ENCODE peak calls at places on chromosomes 2 and 18, in four cellular contexts. G is MM.1S, U is sigmoid colon, I is mesendoderm. D is an unnamed sample.

GRCh38 chr2:25032094-25032493 is 9.8 kb upstream of the EFR3B start:
- DNase-seq in G (no peak), U (no peak), I (no peak), D (no peak)

GRCh38 chr2:230541934-230542380 is 126.0 kb downstream of the SP100 start:
- DNase-seq in G (no peak), U (no peak), I (no peak), D (no peak)

GRCh38 chr2:72027426-72028161 is 120.1 kb downstream of the CYP26B1 start:
- DNase-seq in G (no peak), U (no peak), I (no peak), D (no peak)

GRCh38 chr18:78726326-78727056 is 253.1 kb upstream of the SALL3 start:
- DNase-seq in G (no peak), U (peak; percentile 33), I (no peak), D (no peak)

GRCh38 chr2:121356058-121356640 is 71.1 kb upstream of the TFCP2L1 start:
- DNase-seq in G (peak; percentile 37), U (peak; percentile 55), I (peak; percentile 84), D (no peak)

GRCh38 chr2:234446404-234447076 is 50.3 kb downstream of the ARL4C start:
- DNase-seq in G (no peak), U (peak; percentile 83), I (no peak), D (peak; percentile 87)

GRCh38 chr2:37786854-37787253 is 115.4 kb upstream of the CDC42EP3 start:
- DNase-seq in G (no peak), U (no peak), I (no peak), D (no peak)

GRCh38 chr2:48195168-48195567 is 288.9 kb upstream of the FBXO11 start:
- DNase-seq in G (no peak), U (no peak), I (no peak), D (no peak)

GRCh38 chr18:24584777-24585176 is 124.3 kb downstream of the HRH4 start:
- DNase-seq in G (no peak), U (no peak), I (peak; percentile 34), D (no peak)

GRCh38 chr2:158325031-158325781 is 131.3 kb downstream of the CCDC148 start:
- DNase-seq in G (no peak), U (no peak), I (no peak), D (no peak)

GRCh38 chr2:71779306-71779855 is 326.0 kb downstream of the DYSF start:
- DNase-seq in G (no peak), U (no peak), I (no peak), D (no peak)

GRCh38 chr2:160736629-160737028 is 243.0 kb upstream of the RBMS1 start:
- DNase-seq in G (no peak), U (no peak), I (peak; percentile 56), D (no peak)

GRCh38 chr2:190648289-190649034 is 421 bp upstream of the NAB1 start:
- DNase-seq in G (peak; percentile 67), U (peak; percentile 96), I (peak; percentile 77), D (peak; percentile 92)

GRCh38 chr2:208545398-208546042 is 138.9 kb downstream of the PTH2R start:
- DNase-seq in G (peak; percentile 28), U (no peak), I (no peak), D (no peak)

GRCh38 chr2:194182888-194183287 is 1474.1 kb upstream of the SLC39A10 start:
- DNase-seq in G (no peak), U (no peak), I (peak; percentile 2), D (no peak)

GRCh38 chr18:78722959-78723706 is 256.5 kb upstream of the SALL3 start:
- DNase-seq in G (no peak), U (peak; percentile 18), I (no peak), D (no peak)

GRCh38 chr2:204491528-204491927 is 53.7 kb upstream of the PARD3B start:
- DNase-seq in G (no peak), U (no peak), I (no peak), D (no peak)

GRCh38 chr2:101340141-101340541 is 31.6 kb upstream of the RNF149 start:
- DNase-seq in G (no peak), U (no peak), I (peak; percentile 79), D (no peak)

GRCh38 chr2:161152302-161152701 is 7.9 kb upstream of the TANK start:
- DNase-seq in G (no peak), U (no peak), I (no peak), D (no peak)

GRCh38 chr18:39825485-39825884 is 2129.5 kb upstream of the PIK3C3 start:
- DNase-seq in G (no peak), U (no peak), I (no peak), D (no peak)

GRCh38 chr18:8946046-8946838 is 156.3 kb upstream of the NDUFV2 start:
- DNase-seq in G (no peak), U (no peak), I (no peak), D (no peak)

GRCh38 chr2:201971516-201972228 is 62.0 kb upstream of the FZD7 start:
- DNase-seq in G (no peak), U (peak; percentile 24), I (no peak), D (no peak)

GRCh38 chr18:12060182-12060870 is 33.3 kb upstream of the ANKRD62 start:
- DNase-seq in G (no peak), U (no peak), I (no peak), D (no peak)

GRCh38 chr2:190841707-190842505 is 38.7 kb upstream of the GLS start:
- DNase-seq in G (no peak), U (no peak), I (no peak), D (no peak)

GRCh38 chr18:61738488-61738887 is 154.3 kb downstream of the RNF152 start:
- DNase-seq in G (no peak), U (no peak), I (no peak), D (no peak)

GRCh38 chr18:61738042-61738441 is 154.8 kb downstream of the RNF152 start:
- DNase-seq in G (no peak), U (no peak), I (no peak), D (no peak)

GRCh38 chr18:61741881-61742280 is 150.9 kb downstream of the RNF152 start:
- DNase-seq in G (no peak), U (no peak), I (no peak), D (no peak)

GRCh38 chr18:61743775-61744531 is 148.9 kb downstream of the RNF152 start:
- DNase-seq in G (no peak), U (no peak), I (peak; percentile 81), D (no peak)

DNA sequence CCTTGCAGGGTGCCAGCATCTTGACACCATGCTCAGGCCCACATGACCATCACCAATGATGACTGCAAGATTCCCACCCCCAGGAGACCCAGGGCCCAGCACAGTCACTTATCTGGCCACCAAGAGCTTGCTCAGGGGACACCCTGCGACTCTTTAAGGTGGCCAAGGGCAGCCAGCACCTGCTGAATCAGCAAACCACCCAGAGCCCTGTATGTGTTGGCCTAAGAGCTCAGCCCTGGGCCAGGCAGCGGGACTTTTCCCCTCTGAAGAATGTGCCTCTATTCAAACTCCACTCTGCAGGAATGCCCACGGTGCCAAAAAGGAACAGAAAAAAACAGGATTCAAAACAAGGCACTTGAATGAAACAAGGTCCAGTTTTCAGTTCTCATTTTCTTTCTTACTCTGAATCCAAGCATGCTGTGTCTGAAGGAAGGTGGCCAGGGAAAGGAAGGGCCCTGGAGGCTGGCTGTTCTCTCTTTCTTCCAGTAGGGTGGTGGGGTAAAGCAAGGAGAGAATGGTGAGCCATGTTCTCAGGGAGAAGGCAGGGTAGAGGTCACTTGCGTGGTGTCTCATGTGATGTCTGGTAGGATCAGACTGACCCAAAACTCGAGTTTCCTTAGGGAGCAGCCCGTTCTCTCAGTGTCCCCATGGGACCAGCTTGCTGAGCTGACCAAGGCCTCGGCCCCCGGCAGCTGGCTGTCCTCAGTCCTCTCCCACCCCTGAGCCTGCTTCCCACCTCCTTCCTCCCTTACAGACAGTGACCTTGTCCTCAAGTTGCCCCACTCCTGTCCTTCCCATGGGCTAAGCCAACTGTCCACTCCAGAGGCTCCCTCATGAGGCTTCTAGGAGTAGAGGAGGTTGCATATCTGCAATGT is 150.0 kb downstream of the RNF152 start:
- DNase-seq in G (no peak), U (no peak), I (no peak), D (no peak)
- H3K27ac ChIP-seq in G (no peak overlapping the region), U (peak overlapping the region; percentile 43), I (no peak overlapping the region), D (no peak overlapping the region)

GRCh38 chr2:164954954-164955701 is at the start of gene SLC38A11:
- DNase-seq in G (no peak), U (peak; percentile 68), I (no peak), D (no peak)

GRCh38 chr2:164952057-164952702 is 3.1 kb downstream of the SLC38A11 start:
- DNase-seq in G (no peak), U (no peak), I (no peak), D (no peak)

GRCh38 chr2:164953279-164953678 is 2.0 kb downstream of the SLC38A11 start:
- DNase-seq in G (no peak), U (no peak), I (no peak), D (no peak)

GRCh38 chr2:164948540-164948939 is 6.8 kb downstream of the SLC38A11 start:
- DNase-seq in G (no peak), U (no peak), I (no peak), D (no peak)

DNA sequence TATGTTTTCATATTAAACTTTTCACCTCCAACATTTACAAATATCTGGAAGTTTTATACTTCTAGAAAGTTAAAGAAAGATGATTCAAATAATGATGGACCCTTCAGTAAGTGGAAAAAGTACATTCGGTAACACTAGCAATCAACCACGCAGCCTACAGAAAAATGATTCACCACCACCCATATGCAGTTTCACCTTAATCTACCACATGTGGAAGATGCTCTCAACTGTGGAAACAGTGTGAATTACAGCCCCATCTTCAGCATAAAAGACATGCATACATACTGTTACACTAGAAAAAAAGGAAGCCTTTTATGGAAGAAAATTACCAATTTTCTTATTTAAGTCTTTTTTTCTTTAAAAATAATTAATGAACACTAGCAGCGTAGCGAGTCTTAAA is 1.1 kb downstream of the SLC38A11 start:
- DNase-seq in G (no peak), U (no peak), I (no peak), D (no peak)
- H3K4me3 ChIP-seq in G (no peak overlapping the region), U (no peak overlapping the region), I (no peak overlapping the region), D (no peak overlapping the region)

GRCh38 chr2:149894226-149894625 is 306.7 kb upstream of the MMADHC start:
- DNase-seq in G (no peak), U (no peak), I (no peak), D (no peak)
- H3K27ac ChIP-seq in G (peak overlapping the region; percentile 84), U (no peak overlapping the region), I (no peak overlapping the region), D (no peak overlapping the region)

DNA sequence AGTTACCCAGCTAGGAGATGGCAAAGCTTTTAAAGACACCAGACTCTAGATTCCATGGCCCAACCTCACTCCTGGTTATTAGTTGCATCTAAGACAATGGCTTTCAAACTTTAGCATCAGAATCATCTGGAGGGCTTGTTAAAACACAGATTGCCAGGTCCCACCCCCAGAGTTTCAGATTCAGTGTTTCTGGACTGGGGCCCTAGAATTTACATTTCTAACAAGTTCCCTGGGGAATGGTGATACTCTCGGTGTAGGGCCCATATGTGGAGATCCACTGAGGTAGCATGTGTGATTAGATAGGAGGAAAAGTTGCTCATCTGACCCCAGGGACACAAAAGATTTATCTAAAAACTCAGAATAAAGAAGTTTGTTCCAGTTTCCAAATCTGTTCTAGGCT is 14.5 kb upstream of the TTR start:
- DNase-seq in G (no peak), U (no peak), I (no peak), D (no peak)
- H3K4me3 ChIP-seq in G (no peak overlapping the region), U (no peak overlapping the region), I (no peak overlapping the region), D (no peak overlapping the region)